ENCODE peak calls at places on chromosomes 3 and 15, in seven cellular contexts. U, T, I, Y, R, C and M are unnamed samples.

GRCh38 chr3:71478568-71478967 is 105.0 kb downstream of the FOXP1 start:
- DNase-seq in U (no peak), C (no peak), I (no peak), T (no peak), Y (no peak), R (no peak), M (no peak)

GRCh38 chr15:31457631-31458526 is 131.2 kb downstream of the KLF13 start:
- DNase-seq in C (no peak), T (no peak), U (no peak), R (no peak), I (no peak), Y (no peak), M (no peak)

GRCh38 chr3:76083992-76084391 is 298.6 kb upstream of the ZNF717 start:
- DNase-seq in Y (no peak), U (no peak), R (no peak), C (no peak), I (no peak), T (no peak), M (no peak)

GRCh38 chr3:188749010-188749617 is 422.7 kb upstream of the TPRG1 start:
- DNase-seq in U (no peak), R (peak; percentile 11), Y (no peak), T (no peak), C (no peak), I (no peak), M (no peak)

GRCh38 chr3:122394173-122394572 is 10.2 kb downstream of the FAM162A start:
- DNase-seq in C (no peak), T (no peak), I (no peak), U (no peak), R (no peak), Y (no peak), M (no peak)

GRCh38 chr3:42122261-42123011 is 31.3 kb downstream of the TRAK1 start:
- DNase-seq in Y (no peak), T (no peak), C (no peak), R (no peak), U (no peak), I (no peak), M (no peak)

GRCh38 chr3:94349310-94349848 is 286.5 kb downstream of the NSUN3 start:
- DNase-seq in Y (no peak), C (no peak), R (no peak), T (no peak), I (no peak), U (no peak), M (no peak)

GRCh38 chr15:70023064-70023768 is 74.5 kb downstream of the TLE3 start:
- DNase-seq in C (no peak), I (no peak), R (peak; percentile 66), U (peak; percentile 55), Y (no peak), T (no peak), M (no peak)

GRCh38 chr3:68017069-68017468 is 362.7 kb upstream of the SUCLG2 start:
- DNase-seq in U (no peak), T (no peak), R (no peak), C (no peak), I (no peak), Y (no peak), M (no peak)

GRCh38 chr3:13148126-13148525 is 74.9 kb upstream of the IQSEC1 start:
- DNase-seq in C (no peak), Y (no peak), U (no peak), I (no peak), T (no peak), R (no peak), M (no peak)

GRCh38 chr15:98760112-98760826 is 111.9 kb downstream of the IGF1R start:
- DNase-seq in C (no peak), R (no peak), T (no peak), Y (peak; percentile 43), I (no peak), U (no peak), M (no peak)

GRCh38 chr3:174376346-174376745 is 482.8 kb upstream of the NAALADL2 start:
- DNase-seq in R (no peak), T (no peak), C (no peak), Y (no peak), U (no peak), I (no peak), M (no peak)

GRCh38 chr3:106913111-106913698 is 464.0 kb upstream of the CCDC54 start:
- DNase-seq in U (peak; percentile 4), I (no peak), T (no peak), C (no peak), R (no peak), Y (no peak), M (no peak)

GRCh38 chr15:67107014-67107812 is 41.8 kb downstream of the SMAD3 start:
- DNase-seq in C (peak; percentile 82), R (peak; percentile 99), Y (peak; percentile 68), T (no peak), U (peak; percentile 95), I (no peak), M (no peak)

GRCh38 chr15:41564286-41564959 is 5.4 kb downstream of the TYRO3 start:
- DNase-seq in Y (no peak), I (no peak), R (no peak), C (no peak), T (peak; percentile 18), U (no peak), M (no peak)

GRCh38 chr15:85071534-85071933 is 89.9 kb downstream of the PDE8A start:
- DNase-seq in C (no peak), T (no peak), R (no peak), I (no peak), U (no peak), Y (no peak), M (no peak)

GRCh38 chr3:152470095-152470494 is 201.4 kb downstream of the MBNL1 start:
- DNase-seq in R (no peak), I (no peak), C (no peak), Y (no peak), T (no peak), U (no peak), M (no peak)

GRCh38 chr3:127068111-127068810 is 85.3 kb downstream of the PLXNA1 start:
- DNase-seq in T (no peak), I (no peak), Y (no peak), C (no peak), R (no peak), U (no peak), M (no peak)

GRCh38 chr15:44468713-44469385 is 41.4 kb downstream of the CTDSPL2 start:
- DNase-seq in C (no peak), I (no peak), U (no peak), Y (no peak), T (no peak), R (no peak), M (no peak)

GRCh38 chr3:130517541-130517940 is 564 bp downstream of the COL6A6 start:
- DNase-seq in U (no peak), R (no peak), Y (no peak), C (no peak), T (no peak), I (no peak), M (no peak)

GRCh38 chr3:168096210-168096795 is 579 bp upstream of the GOLIM4 start:
- DNase-seq in U (peak; percentile 72), C (peak; percentile 71), T (peak; percentile 24), R (peak; percentile 78), I (no peak), Y (peak; percentile 74), M (peak; percentile 32)

GRCh38 chr15:41495736-41496599 is 2.3 kb downstream of the ITPKA start:
- DNase-seq in C (no peak), U (no peak), R (no peak), T (no peak), I (no peak), Y (no peak), M (no peak)

GRCh38 chr3:156762631-156763185 is 63.4 kb upstream of the LEKR1 start:
- DNase-seq in R (no peak), I (no peak), T (no peak), Y (no peak), U (no peak), C (no peak), M (no peak)

GRCh38 chr15:69996842-69997478 is 100.8 kb downstream of the TLE3 start:
- DNase-seq in U (no peak), T (no peak), R (peak; percentile 38), C (no peak), Y (no peak), I (no peak), M (no peak)

GRCh38 chr3:123781571-123782275 is 102.4 kb downstream of the MYLK start:
- DNase-seq in U (no peak), I (no peak), T (no peak), C (no peak), R (no peak), Y (no peak), M (no peak)

GRCh38 chr3:193407156-193407555 is 28.6 kb upstream of the ATP13A5 start:
- DNase-seq in C (no peak), T (no peak), U (no peak), I (no peak), Y (no peak), R (no peak), M (no peak)

GRCh38 chr3:152071924-152072323 is 196.8 kb upstream of the MBNL1 start:
- DNase-seq in C (no peak), U (no peak), I (no peak), T (no peak), R (peak; percentile 9), Y (no peak), M (no peak)

GRCh38 chr3:13224967-13225366 is 151.7 kb upstream of the IQSEC1 start:
- DNase-seq in Y (no peak), C (no peak), I (no peak), R (no peak), U (no peak), T (no peak), M (no peak)

GRCh38 chr15:67082007-67082536 is 16.7 kb downstream of the SMAD3 start:
- DNase-seq in Y (no peak), I (no peak), R (no peak), C (peak; percentile 62), U (no peak), T (no peak), M (no peak)

GRCh38 chr3:126476166-126476975 is 680 bp upstream of the ZXDC start:
- DNase-seq in R (no peak), I (no peak), T (no peak), U (no peak), C (peak; percentile 69), Y (peak; percentile 67), M (no peak)

GRCh38 chr3:189687475-189687874 is 56.3 kb downstream of the TP63 start:
- DNase-seq in C (no peak), Y (no peak), T (no peak), R (no peak), U (no peak), I (no peak), M (no peak)